ENCODE peak calls at places on chromosomes 12 and 14, in eight cellular contexts. X is A673; C is hepatocyte; N is spleen; V is transverse colon; P is CD8-positive, alpha-beta memory T cell; G is mucosa of descending colon; U is uterus. I is an unnamed sample.

GRCh38 chr12:8012910-8013309 is 19.6 kb upstream of the FOXJ2 start:
- DNase-seq in X (no peak), C (no peak), N (no peak), V (no peak), P (no peak), G (no peak), U (no peak), I (no peak)

GRCh38 chr14:52876311-52876710 is 74.5 kb downstream of the FERMT2 start:
- DNase-seq in X (no peak), C (no peak), N (no peak), V (no peak), P (no peak), G (no peak), U (no peak), I (no peak)

GRCh38 chr12:116717466-116718457 is 20.1 kb downstream of the SPRING1 start:
- DNase-seq in X (no peak), C (no peak), N (no peak), V (peak; percentile 36), P (no peak), G (peak; percentile 34), U (peak; percentile 77), I (no peak)

GRCh38 chr14:29630566-29631160 is 297.0 kb downstream of the PRKD1 start:
- DNase-seq in X (no peak), C (no peak), N (no peak), V (no peak), P (no peak), G (no peak), U (no peak), I (no peak)

GRCh38 chr14:50775357-50775756 is 55.6 kb downstream of the NIN start:
- DNase-seq in X (peak; percentile 17), C (peak; percentile 27), N (no peak), V (no peak), P (no peak), G (no peak), U (no peak), I (no peak)

GRCh38 chr14:99512571-99513182 is 31.5 kb downstream of the CCNK start:
- DNase-seq in X (no peak), C (no peak), N (no peak), V (no peak), P (no peak), G (no peak), U (no peak), I (no peak)

GRCh38 chr12:92438641-92439396 is 264.0 kb upstream of the PLEKHG7 start:
- DNase-seq in X (peak; percentile 25), C (no peak), N (no peak), V (no peak), P (no peak), G (no peak), U (no peak), I (no peak)

GRCh38 chr14:65976771-65977170 is 509.4 kb upstream of the CCDC196 start:
- DNase-seq in X (peak; percentile 95), C (no peak), N (no peak), V (no peak), P (no peak), G (no peak), U (no peak), I (no peak)

GRCh38 chr12:31590730-31591307 is at the start of gene DENND5B:
- DNase-seq in X (peak; percentile 62), C (peak; percentile 94), N (peak; percentile 93), V (peak; percentile 82), P (no peak), G (peak; percentile 74), U (peak; percentile 81), I (peak; percentile 90)

GRCh38 chr12:106417926-106418910 is 60.7 kb downstream of the POLR3B start:
- DNase-seq in X (peak; percentile 22), C (no peak), N (no peak), V (no peak), P (no peak), G (no peak), U (no peak), I (no peak)

GRCh38 chr14:97177016-97177415 is 379.8 kb downstream of the VRK1 start:
- DNase-seq in X (no peak), C (peak; percentile 43), N (no peak), V (no peak), P (peak; percentile 15), G (peak; percentile 38), U (no peak), I (peak; percentile 41)

GRCh38 chr14:95173518-95173917 is 16.2 kb upstream of the DICER1 start:
- DNase-seq in X (no peak), C (peak; percentile 33), N (no peak), V (no peak), P (no peak), G (no peak), U (no peak), I (no peak)

GRCh38 chr12:115885040-115885439 is 392.5 kb downstream of the MED13L start:
- DNase-seq in X (no peak), C (no peak), N (no peak), V (no peak), P (no peak), G (no peak), U (no peak), I (no peak)

GRCh38 chr12:116609715-116610114 is 50.5 kb downstream of the MAP1LC3B2 start:
- DNase-seq in X (peak; percentile 64), C (no peak), N (no peak), V (no peak), P (no peak), G (peak; percentile 40), U (no peak), I (peak; percentile 54)

GRCh38 chr12:54042970-54043744 is 10.3 kb downstream of the HOXC5 start:
- DNase-seq in X (no peak), C (no peak), N (no peak), V (no peak), P (no peak), G (no peak), U (no peak), I (no peak)

GRCh38 chr12:42590324-42590934 is 883 bp upstream of the PRICKLE1 start:
- DNase-seq in X (no peak), C (peak; percentile 30), N (no peak), V (peak; percentile 12), P (no peak), G (peak; percentile 16), U (peak; percentile 42), I (peak; percentile 29)

GRCh38 chr12:7899755-7900154 is 27.0 kb upstream of the SLC2A14 start:
- DNase-seq in X (no peak), C (no peak), N (no peak), V (no peak), P (no peak), G (no peak), U (no peak), I (no peak)

GRCh38 chr12:3224530-3224903 is 147.3 kb downstream of the TSPAN9 start:
- DNase-seq in X (no peak), C (no peak), N (no peak), V (no peak), P (no peak), G (no peak), U (no peak), I (no peak)

GRCh38 chr14:53537421-53538315 is 384.5 kb upstream of the DDHD1 start:
- DNase-seq in X (no peak), C (peak; percentile 27), N (no peak), V (peak; percentile 14), P (no peak), G (peak; percentile 42), U (no peak), I (peak; percentile 46)

GRCh38 chr12:97404549-97404948 is 58.1 kb upstream of the RMST start:
- DNase-seq in X (peak; percentile 49), C (peak; percentile 69), N (no peak), V (no peak), P (no peak), G (peak; percentile 11), U (no peak), I (peak; percentile 61)

DNA sequence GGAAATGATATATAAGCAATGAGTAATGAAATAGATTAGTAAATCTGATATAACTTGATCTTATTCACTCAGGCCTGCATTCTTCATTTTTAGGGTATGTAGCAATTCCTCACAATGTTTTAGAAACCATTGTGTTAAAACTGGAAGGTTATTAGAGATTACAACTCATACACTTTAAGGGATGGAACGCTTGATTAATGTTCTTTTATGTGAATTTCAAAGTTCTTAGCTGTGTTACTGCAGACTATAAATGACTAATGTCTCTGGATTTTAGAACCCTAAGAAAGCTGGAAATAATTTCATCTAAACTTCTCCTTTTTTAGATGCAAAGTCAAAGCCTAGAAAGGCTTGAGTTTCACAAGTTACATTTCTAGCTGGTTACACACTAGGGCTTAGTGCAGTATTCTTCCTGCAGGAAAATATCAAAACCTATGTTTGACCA is 148.2 kb upstream of the CLEC14A start:
- DNase-seq in X (no peak), C (no peak), N (no peak), V (no peak), P (no peak), G (no peak), U (no peak), I (no peak)
- H3K4me3 ChIP-seq in X (no peak overlapping the region), C (no peak overlapping the region), N (no peak overlapping the region), V (no peak overlapping the region), P (no peak overlapping the region), G (no peak overlapping the region), U (no peak overlapping the region), I (no peak overlapping the region)

DNA sequence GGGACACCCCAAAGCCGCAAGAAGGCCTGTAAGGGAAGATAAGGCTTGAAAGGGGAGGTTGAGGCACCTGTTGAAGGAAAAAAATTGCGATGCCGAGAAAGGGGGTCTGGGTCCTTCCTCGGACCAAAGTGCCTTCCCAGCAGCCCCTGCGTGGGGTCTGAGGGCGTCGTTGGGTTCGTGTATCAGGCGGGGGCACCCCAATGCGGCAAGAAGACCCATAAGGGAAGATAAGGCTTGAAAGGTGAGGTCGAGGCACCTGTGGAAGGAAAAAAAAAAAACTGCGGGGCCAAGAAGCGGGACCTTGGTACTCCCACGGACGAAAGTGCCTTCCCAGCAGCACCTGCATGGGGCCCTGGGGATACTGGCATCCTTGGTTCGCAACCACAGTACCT is 277.5 kb downstream of the ALG10 start:
- DNase-seq in X (no peak), C (no peak), N (peak; percentile 16), V (no peak), P (no peak), G (no peak), U (no peak), I (no peak)
- H3K9me3 ChIP-seq in X (peaks cover 30% of the 10 kb centered on the region), C (no peaks in the 10 kb centered on the region), N (no peaks in the 10 kb centered on the region), V (peaks cover 9% of the 10 kb centered on the region), P (no peaks in the 10 kb centered on the region), G (peaks cover 99% of the 10 kb centered on the region), U (peaks cover 8% of the 10 kb centered on the region), I (peaks cover 50% of the 10 kb centered on the region)

GRCh38 chr12:68633614-68634558 is 23.2 kb downstream of the RAP1B start:
- DNase-seq in X (no peak), C (no peak), N (no peak), V (no peak), P (no peak), G (no peak), U (no peak), I (no peak)
- H3K4me3 ChIP-seq in X (no peak overlapping the region), C (no peak overlapping the region), N (no peak overlapping the region), V (no peak overlapping the region), P (no peak overlapping the region), G (no peak overlapping the region), U (no peak overlapping the region), I (no peak overlapping the region)

GRCh38 chr12:132926417-132926833 is 29.7 kb downstream of the ZNF605 start:
- DNase-seq in X (no peak), C (no peak), N (no peak), V (no peak), P (no peak), G (no peak), U (no peak), I (no peak)
- H3K9me3 ChIP-seq in X (peaks cover 94% of the 10 kb centered on the region), C (peaks cover 85% of the 10 kb centered on the region), N (peaks cover 55% of the 10 kb centered on the region), V (peaks cover 94% of the 10 kb centered on the region), P (peaks cover 73% of the 10 kb centered on the region), G (peaks cover 100% of the 10 kb centered on the region), U (peaks cover 74% of the 10 kb centered on the region), I (peaks cover 55% of the 10 kb centered on the region)

DNA sequence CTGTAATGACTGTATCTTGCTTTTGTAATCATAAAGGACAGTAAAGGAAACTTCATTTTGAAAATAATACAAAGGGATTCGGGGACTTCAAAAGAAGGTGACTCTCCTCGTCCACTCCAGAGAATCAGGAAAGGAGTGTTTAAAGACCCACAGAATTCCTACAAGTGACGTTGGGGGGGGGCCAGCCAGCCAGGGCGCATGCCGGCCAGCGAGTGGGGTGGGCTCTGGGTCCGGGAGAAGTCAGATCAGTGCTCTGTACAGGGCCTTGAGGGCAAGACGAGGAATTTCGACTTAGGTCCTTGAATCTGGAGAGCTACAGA is 1.0 kb upstream of the CD9 start:
- DNase-seq in X (no peak), C (no peak), N (no peak), V (no peak), P (no peak), G (no peak), U (no peak), I (no peak)
- H3K4me3 ChIP-seq in X (no peak overlapping the region), C (no peak overlapping the region), N (peak overlapping the region; percentile 66), V (peak overlapping the region; percentile 87), P (no peak overlapping the region), G (no peak overlapping the region), U (peak overlapping the region; percentile 88), I (no peak overlapping the region)